ENCODE peak calls at places on chromosome 9, in nine cellular contexts. P is A549; W is cerebellar nuclear complex; I is activated CD4-positive, alpha-beta T cell treated with anti-CD3 and anti-CD28 coated beads for 4 hours; N is endothelial cell; V is caudate nucleus; U is T follicular helper cell; R is fibroblast of the conjunctiva; Y is left lobe of liver. X is an unnamed sample.

GRCh38 chr9:128253140-128253990 is 22.4 kb downstream of the GOLGA2 start:
- DNase-seq in V (no peak), U (no peak), Y (no peak), I (no peak), P (no peak), N (no peak), W (no peak), R (no peak), X (no peak)

GRCh38 chr9:89522261-89522978 is 24.5 kb upstream of the SEMA4D start:
- DNase-seq in N (no peak), Y (no peak), V (no peak), R (no peak), P (no peak), I (peak), W (no peak), U (peak), X (no peak)

GRCh38 chr9:36011379-36011778 is 25.3 kb upstream of the RECK start:
- DNase-seq in I (no peak), N (no peak), V (no peak), W (no peak), Y (no peak), P (no peak), R (no peak), U (no peak), X (no peak)

GRCh38 chr9:15697459-15697858 is 144.6 kb downstream of the CCDC171 start:
- DNase-seq in P (peak), W (no peak), U (no peak), V (peak), I (no peak), Y (no peak), R (peak), N (no peak), X (peak)

GRCh38 chr9:81559741-81560140 is 129.6 kb downstream of the TLE1 start:
- DNase-seq in W (no peak), P (peak), N (no peak), I (no peak), R (peak), Y (no peak), U (no peak), V (no peak), X (peak)

GRCh38 chr9:105072476-105072875 is 144.5 kb upstream of the ABCA1 start:
- DNase-seq in W (no peak), R (no peak), I (no peak), V (no peak), N (no peak), P (no peak), U (no peak), Y (no peak), X (no peak)

GRCh38 chr9:98383758-98384157 is 128.3 kb upstream of the TBC1D2 start:
- DNase-seq in V (no peak), Y (no peak), I (no peak), R (no peak), P (peak), U (no peak), N (no peak), W (no peak), X (no peak)

GRCh38 chr9:78775889-78776288 is 479.0 kb downstream of the PSAT1 start:
- DNase-seq in V (no peak), R (no peak), W (no peak), U (no peak), Y (no peak), N (no peak), P (no peak), I (no peak), X (no peak)

GRCh38 chr9:21535396-21535795 is 53.3 kb upstream of the IFNE start:
- DNase-seq in P (no peak), U (no peak), Y (no peak), W (no peak), N (no peak), I (no peak), V (no peak), R (no peak), X (no peak)

GRCh38 chr9:33236571-33236970 is 3.4 kb upstream of the SPINK4 start:
- DNase-seq in W (no peak), N (no peak), R (no peak), I (no peak), U (no peak), V (no peak), P (no peak), Y (no peak), X (no peak)

GRCh38 chr9:120941046-120941770 is 14.6 kb upstream of the TRAF1 start:
- DNase-seq in R (peak), N (no peak), V (no peak), I (no peak), Y (no peak), P (peak), U (no peak), W (no peak), X (no peak)

X was measured in amniotic stem cell.